ENCODE peak calls at places on chromosomes 4 and X, in eight cellular contexts. F, I, S, C, B, Q, D and T are unnamed samples.
A peak's percentile ranks its signal among the peaks of the same experiment; 100 is the strongest.

GRCh38 chrX:21658152-21658737 is at the start of gene KLHL34:
- DNase-seq in F (peak; percentile 24), I (no peak), S (no peak), C (no peak), B (no peak), Q (no peak), D (no peak), T (peak; percentile 4)

GRCh38 chrX:25112156-25112555 is 96.4 kb upstream of the ARX start:
- DNase-seq in F (no peak), I (no peak), S (no peak), C (no peak), B (no peak), Q (no peak), D (no peak), T (no peak)

GRCh38 chrX:115560978-115561604 is at the start of gene PLS3:
- DNase-seq in F (peak; percentile 89), I (peak; percentile 73), S (peak; percentile 82), C (peak; percentile 36), B (peak; percentile 83), Q (peak; percentile 77), D (peak; percentile 76), T (peak; percentile 88)

GRCh38 chr4:7207791-7208231 is 15.5 kb downstream of the SORCS2 start:
- DNase-seq in F (no peak), I (no peak), S (no peak), C (no peak), B (no peak), Q (no peak), D (no peak), T (no peak)

GRCh38 chrX:51860679-51861078 is 32.7 kb upstream of the MAGED1 start:
- DNase-seq in F (no peak), I (no peak), S (no peak), C (no peak), B (no peak), Q (peak; percentile 18), D (no peak), T (no peak)

GRCh38 chr4:147709999-147710398 is 21.9 kb upstream of the ARHGAP10 start:
- DNase-seq in F (no peak), I (no peak), S (no peak), C (no peak), B (no peak), Q (no peak), D (no peak), T (no peak)

GRCh38 chr4:744212-744841 is 38.7 kb downstream of the PCGF3 start:
- DNase-seq in F (no peak), I (no peak), S (no peak), C (no peak), B (no peak), Q (no peak), D (no peak), T (no peak)

GRCh38 chr4:90292438-90292837 is 165.2 kb downstream of the CCSER1 start:
- DNase-seq in F (no peak), I (no peak), S (no peak), C (no peak), B (no peak), Q (no peak), D (no peak), T (no peak)

GRCh38 chr4:146943691-146944375 is 1.8 kb downstream of the TTC29 start:
- DNase-seq in F (no peak), I (no peak), S (no peak), C (no peak), B (no peak), Q (no peak), D (no peak), T (no peak)

GRCh38 chr4:44760142-44760898 is 34.0 kb upstream of the GNPDA2 start:
- DNase-seq in F (no peak), I (no peak), S (no peak), C (no peak), B (no peak), Q (peak; percentile 19), D (no peak), T (no peak)

GRCh38 chrX:129791961-129792570 is 12.3 kb downstream of the SASH3 start:
- DNase-seq in F (no peak), I (no peak), S (no peak), C (no peak), B (no peak), Q (no peak), D (no peak), T (no peak)

GRCh38 chr4:182504440-182504839 is 261.2 kb downstream of the TENM3 start:
- DNase-seq in F (no peak), I (no peak), S (no peak), C (no peak), B (no peak), Q (no peak), D (no peak), T (no peak)

GRCh38 chrX:784829-785228 is 154.2 kb downstream of the SHOX start:
- DNase-seq in F (no peak), I (no peak), S (no peak), C (no peak), B (no peak), Q (no peak), D (no peak), T (no peak)

GRCh38 chr4:23245196-23245595 is 552.5 kb downstream of the GBA3 start:
- DNase-seq in F (no peak), I (no peak), S (no peak), C (no peak), B (no peak), Q (no peak), D (no peak), T (no peak)

GRCh38 chr4:10186228-10187214 is 69.9 kb upstream of the WDR1 start:
- DNase-seq in F (no peak), I (no peak), S (no peak), C (no peak), B (no peak), Q (no peak), D (no peak), T (no peak)

GRCh38 chr4:104351696-104352095 is 143.0 kb downstream of the CXXC4 start:
- DNase-seq in F (no peak), I (no peak), S (no peak), C (no peak), B (no peak), Q (no peak), D (no peak), T (no peak)

GRCh38 chr4:141307241-141307689 is 86.6 kb downstream of the ZNF330 start:
- DNase-seq in F (peak; percentile 30), I (peak; percentile 30), S (peak; percentile 37), C (no peak), B (peak; percentile 40), Q (peak; percentile 45), D (peak; percentile 37), T (peak; percentile 75)

GRCh38 chrX:7570432-7571009 is 272.4 kb upstream of the VCX start:
- DNase-seq in F (no peak), I (no peak), S (no peak), C (no peak), B (no peak), Q (no peak), D (no peak), T (no peak)

GRCh38 chrX:17375361-17375630 is 296 bp downstream of the NHS start:
- DNase-seq in F (no peak), I (no peak), S (peak; percentile 20), C (no peak), B (no peak), Q (no peak), D (no peak), T (no peak)

GRCh38 chrX:111410451-111410850 is 1.5 kb downstream of the DCX start:
- DNase-seq in F (no peak), I (no peak), S (no peak), C (no peak), B (no peak), Q (no peak), D (no peak), T (no peak)
- H3K4me3 ChIP-seq in F (no peak overlapping the region), I (no peak overlapping the region), S (no peak overlapping the region), C (no peak overlapping the region), B (no peak overlapping the region), Q (no peak overlapping the region), D (no peak overlapping the region), T (no peak overlapping the region)

DNA sequence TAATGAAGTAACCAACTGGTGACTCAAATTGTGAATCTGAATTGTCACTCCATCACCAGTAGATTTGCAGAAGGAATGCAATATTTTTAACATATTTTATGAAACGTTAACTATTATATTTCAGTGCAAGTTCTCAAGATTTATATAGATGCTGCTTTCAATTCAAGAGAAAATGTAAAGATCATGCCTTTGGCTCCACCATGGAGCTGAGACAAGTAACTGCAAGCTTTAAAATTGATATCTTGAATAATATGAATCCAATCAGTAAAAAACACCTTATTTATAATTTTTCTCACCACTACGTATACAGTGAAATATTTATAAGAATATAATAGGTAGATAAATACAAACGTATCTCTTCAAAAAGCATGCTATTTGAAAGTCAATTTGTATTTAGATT is 27.8 kb upstream of the GALNTL6 start:
- DNase-seq in F (no peak), I (no peak), S (no peak), C (no peak), B (no peak), Q (no peak), D (no peak), T (no peak)
- TF ChIP-seq CTCF in F (no peak), I (no peak), S (no peak), C (no peak), B (no peak), Q (no peak), D (no peak), T (peak; percentile 33)

DNA sequence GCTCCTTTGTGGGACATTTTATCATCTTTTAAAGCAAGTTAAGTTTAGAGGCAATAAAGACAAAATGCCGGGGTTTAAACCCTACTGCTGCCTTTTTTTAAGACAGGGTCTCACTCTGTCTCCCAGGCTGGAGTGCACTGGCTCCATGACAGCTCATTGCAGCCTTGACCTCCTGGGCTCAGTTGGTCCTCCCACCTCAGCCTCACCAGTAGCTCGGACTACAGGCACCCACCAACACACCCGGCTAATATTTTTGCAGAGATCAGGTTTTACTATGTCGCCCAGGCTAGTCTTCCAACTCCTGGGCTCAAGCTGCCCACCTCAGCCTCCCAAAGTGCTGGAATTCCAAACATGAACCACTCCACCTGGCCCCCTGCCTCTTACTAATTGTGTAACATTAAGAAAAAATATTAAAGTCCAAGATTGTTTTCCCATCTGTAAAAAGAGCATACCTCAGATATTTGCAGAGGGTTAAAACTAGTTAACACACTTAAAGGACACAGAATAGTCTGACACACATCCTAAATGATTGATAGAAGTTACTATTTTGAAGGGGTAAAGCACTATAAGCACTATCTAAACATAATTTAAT is 9.8 kb downstream of the HNRNPD start:
- DNase-seq in F (no peak), I (no peak), S (no peak), C (no peak), B (no peak), Q (no peak), D (no peak), T (no peak)
- H3K27me3 ChIP-seq in F (no peaks in the 10 kb centered on the region), I (no peaks in the 10 kb centered on the region), S (no peaks in the 10 kb centered on the region), C (no peaks in the 10 kb centered on the region), B (no peaks in the 10 kb centered on the region), Q (no peaks in the 10 kb centered on the region), D (no peaks in the 10 kb centered on the region), T (no peaks in the 10 kb centered on the region)

GRCh38 chr4:107589269-107589668 is 130.8 kb downstream of the PAPSS1 start:
- DNase-seq in F (no peak), I (no peak), S (no peak), C (no peak), B (no peak), Q (no peak), D (no peak), T (no peak)

DNA sequence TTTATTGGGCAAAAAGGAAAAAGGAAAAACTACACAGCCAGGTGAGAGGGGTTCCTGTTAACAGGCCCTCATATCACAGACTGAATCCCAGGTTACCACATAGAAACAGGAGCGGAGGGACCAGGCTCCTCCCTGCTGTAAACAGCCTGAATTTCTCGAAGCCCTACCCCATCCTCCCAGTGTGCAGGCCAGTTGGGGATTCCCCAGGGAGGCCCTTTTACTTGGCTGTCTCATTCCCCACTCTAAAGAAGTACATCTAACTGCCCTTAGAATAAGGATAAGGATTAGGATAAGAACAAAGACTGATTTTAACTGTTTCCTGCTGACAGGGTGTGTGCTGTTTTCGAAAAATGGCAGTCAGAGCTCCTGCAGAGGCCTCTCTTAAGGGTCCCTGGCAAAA is 133.7 kb downstream of the PAPSS1 start:
- DNase-seq in F (no peak), I (no peak), S (no peak), C (no peak), B (no peak), Q (no peak), D (no peak), T (no peak)
- H3K4me3 ChIP-seq in F (no peak overlapping the region), I (no peak overlapping the region), S (no peak overlapping the region), C (no peak overlapping the region), B (no peak overlapping the region), Q (no peak overlapping the region), D (no peak overlapping the region), T (no peak overlapping the region)